ENCODE peak calls at places on chromosomes 7 and 10, in eight cellular contexts. C is AG04450, Q is foreskin fibroblast, W is psoas muscle, M is astrocyte, K is adipocyte, A is hepatocyte, D is WERI-Rb-1. B is an unnamed sample.

GRCh38 chr7:9091282-9091681 is 657.9 kb downstream of the NXPH1 start:
- DNase-seq in C (no peak), Q (no peak), W (no peak), M (no peak), K (no peak), A (no peak), D (no peak), B (no peak)

GRCh38 chr10:91856637-91857036 is 52.6 kb downstream of the FGFBP3 start:
- DNase-seq in C (no peak), Q (peak; percentile 15), W (no peak), M (no peak), K (no peak), A (peak; percentile 19), D (no peak), B (no peak)

GRCh38 chr10:98382691-98383101 is 32.3 kb downstream of the PYROXD2 start:
- DNase-seq in C (no peak), Q (no peak), W (no peak), M (no peak), K (no peak), A (no peak), D (no peak), B (peak; percentile 6)

GRCh38 chr7:139118234-139118802 is 8.8 kb upstream of the ZC3HAV1 start:
- DNase-seq in C (no peak), Q (peak; percentile 64), W (no peak), M (peak; percentile 73), K (peak; percentile 48), A (no peak), D (no peak), B (peak; percentile 45)

GRCh38 chr10:110522365-110522988 is 24.8 kb downstream of the DUSP5 start:
- DNase-seq in C (no peak), Q (peak; percentile 38), W (no peak), M (peak; percentile 73), K (no peak), A (no peak), D (no peak), B (no peak)

GRCh38 chr7:131057524-131058065 is 270.1 kb upstream of the MKLN1 start:
- DNase-seq in C (no peak), Q (no peak), W (no peak), M (no peak), K (no peak), A (no peak), D (no peak), B (no peak)

GRCh38 chr10:74888947-74889661 is 62.7 kb downstream of the KAT6B start:
- DNase-seq in C (no peak), Q (no peak), W (no peak), M (no peak), K (no peak), A (no peak), D (no peak), B (no peak)

GRCh38 chr10:11161910-11162309 is 144.2 kb downstream of the CELF2 start:
- DNase-seq in C (no peak), Q (no peak), W (no peak), M (no peak), K (no peak), A (no peak), D (no peak), B (no peak)

GRCh38 chr10:59536576-59537014 is 173.1 kb downstream of the SLC16A9 start:
- DNase-seq in C (peak; percentile 8), Q (peak; percentile 31), W (peak; percentile 38), M (peak; percentile 46), K (no peak), A (no peak), D (no peak), B (peak; percentile 28)

GRCh38 chr7:11726251-11727155 is 105.5 kb downstream of the THSD7A start:
- DNase-seq in C (peak; percentile 33), Q (peak; percentile 96), W (peak; percentile 56), M (peak; percentile 82), K (peak; percentile 87), A (peak; percentile 49), D (no peak), B (peak; percentile 1)

GRCh38 chr10:871951-872403 is 59.5 kb downstream of the LARP4B start:
- DNase-seq in C (no peak), Q (no peak), W (no peak), M (no peak), K (no peak), A (no peak), D (no peak), B (no peak)

GRCh38 chr10:69807122-69807521 is 5.4 kb downstream of the COL13A1 start:
- DNase-seq in C (peak; percentile 41), Q (peak; percentile 73), W (no peak), M (peak; percentile 88), K (peak; percentile 34), A (no peak), D (no peak), B (peak; percentile 66)

GRCh38 chr7:38840736-38841460 is 68.1 kb downstream of the VPS41 start:
- DNase-seq in C (peak; percentile 79), Q (peak; percentile 80), W (no peak), M (peak; percentile 86), K (peak; percentile 88), A (no peak), D (no peak), B (peak; percentile 77)

GRCh38 chr7:91941450-91941849 is 788 bp downstream of the AKAP9 start:
- DNase-seq in C (no peak), Q (peak; percentile 46), W (peak; percentile 73), M (peak; percentile 23), K (peak; percentile 64), A (peak; percentile 37), D (peak; percentile 62), B (peak; percentile 23)

GRCh38 chr7:92831716-92832622 is 4.4 kb downstream of the CDK6 start:
- DNase-seq in C (peak; percentile 86), Q (peak; percentile 94), W (no peak), M (peak; percentile 94), K (peak; percentile 84), A (peak; percentile 43), D (no peak), B (peak; percentile 90)

GRCh38 chr7:106774768-106775551 is 90.1 kb upstream of the PIK3CG start:
- DNase-seq in C (no peak), Q (no peak), W (no peak), M (peak; percentile 85), K (no peak), A (no peak), D (no peak), B (peak; percentile 93)

GRCh38 chr7:134736381-134736780 is 43.1 kb upstream of the CALD1 start:
- DNase-seq in C (no peak), Q (no peak), W (no peak), M (no peak), K (no peak), A (no peak), D (no peak), B (no peak)

GRCh38 chr7:134290286-134290685 is 26.4 kb downstream of the SLC35B4 start:
- DNase-seq in C (no peak), Q (peak; percentile 58), W (no peak), M (peak; percentile 13), K (peak; percentile 28), A (peak; percentile 30), D (no peak), B (peak; percentile 47)

GRCh38 chr7:122675011-122675410 is 23.9 kb downstream of the RNF133 start:
- DNase-seq in C (no peak), Q (no peak), W (no peak), M (no peak), K (peak; percentile 53), A (no peak), D (no peak), B (peak; percentile 40)

GRCh38 chr10:127813290-127813689 is 76.3 kb downstream of the FOXI2 start:
- DNase-seq in C (no peak), Q (no peak), W (no peak), M (no peak), K (no peak), A (no peak), D (no peak), B (no peak)

GRCh38 chr10:51422311-51423120 is 276.9 kb downstream of the CSTF2T start:
- DNase-seq in C (peak; percentile 32), Q (peak; percentile 85), W (no peak), M (peak; percentile 15), K (peak; percentile 89), A (peak; percentile 71), D (peak; percentile 11), B (peak; percentile 66)

GRCh38 chr10:26696786-26697162 is 727 bp upstream of the PDSS1 start:
- DNase-seq in C (no peak), Q (no peak), W (no peak), M (no peak), K (no peak), A (peak; percentile 79), D (no peak), B (no peak)

DNA sequence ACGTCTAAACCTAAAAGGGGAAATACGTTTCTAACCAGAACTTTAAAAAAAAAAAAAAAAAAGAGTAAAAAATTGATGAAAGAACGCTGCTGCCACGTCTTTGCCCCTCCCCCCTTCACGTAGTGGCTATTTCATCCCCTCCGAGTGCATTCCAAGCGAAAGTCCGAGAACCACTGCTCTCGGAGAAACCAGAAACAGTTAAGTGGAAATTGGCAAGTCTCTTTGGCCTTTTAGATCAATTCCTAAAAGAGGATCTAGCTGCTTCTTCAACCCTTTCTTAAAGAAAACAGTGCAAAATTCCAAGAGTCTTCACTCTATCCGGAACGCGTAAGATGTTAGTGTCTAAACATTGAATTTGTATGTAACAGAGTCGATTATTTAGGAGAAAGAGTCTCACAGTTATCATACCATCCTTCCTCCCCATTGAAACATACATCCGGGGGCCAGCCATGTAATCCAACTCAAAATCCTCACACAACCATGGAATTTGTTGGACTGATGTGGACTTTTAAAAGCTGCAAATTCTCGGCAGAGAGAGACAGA is 1.1 kb downstream of the P4HA1 start:
- DNase-seq in C (peak; percentile 61), Q (peak; percentile 84), W (no peak), M (peak; percentile 75), K (peak; percentile 93), A (peak; percentile 80), D (peak; percentile 19), B (peak; percentile 84)
- H3K4me3 ChIP-seq in C (peak overlapping the region; percentile 90), Q (peak overlapping the region; percentile 98), W (peak overlapping the region; percentile 70), M (peak overlapping the region; percentile 94), K (peak overlapping the region; percentile 92), A (peak overlapping the region; percentile 60), D (peak overlapping the region; percentile 98), B (peak overlapping the region; percentile 97)

GRCh38 chr7:98105942-98106544 is 619 bp upstream of the LMTK2 start:
- DNase-seq in C (no peak), Q (no peak), W (no peak), M (no peak), K (no peak), A (peak; percentile 28), D (no peak), B (no peak)
- H3K4me3 ChIP-seq in C (no peak overlapping the region), Q (no peak overlapping the region), W (no peak overlapping the region), M (no peak overlapping the region), K (no peak overlapping the region), A (no peak overlapping the region), D (no peak overlapping the region), B (no peak overlapping the region)

DNA sequence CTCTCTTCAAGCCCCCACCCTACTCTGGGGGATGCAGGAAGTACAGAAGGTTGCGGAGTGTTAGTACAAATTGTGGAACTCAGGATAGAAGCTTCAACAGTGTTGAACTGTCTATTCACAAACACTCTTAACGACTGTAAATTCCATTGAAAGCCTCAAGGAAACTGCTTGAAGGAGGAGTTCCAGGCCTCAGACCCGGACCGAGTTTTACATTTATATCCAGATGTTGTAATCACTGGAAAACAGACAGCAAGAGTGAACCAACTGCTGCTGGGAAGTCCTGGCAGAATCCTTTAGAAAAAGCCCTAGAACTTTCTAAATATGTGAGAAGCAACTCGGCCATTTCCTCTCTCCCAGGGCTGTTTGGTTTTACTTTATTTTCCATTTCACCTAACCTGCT is 84.1 kb upstream of the LRRC18 start:
- DNase-seq in C (peak; percentile 2), Q (no peak), W (no peak), M (no peak), K (peak; percentile 66), A (peak; percentile 44), D (no peak), B (no peak)
- H3K4me3 ChIP-seq in C (no peak overlapping the region), Q (no peak overlapping the region), W (no peak overlapping the region), M (no peak overlapping the region), K (peak overlapping the region; percentile 55), A (no peak overlapping the region), D (no peak overlapping the region), B (no peak overlapping the region)

GRCh38 chr7:25180592-25180923 is 47.7 kb downstream of the NPVF start:
- DNase-seq in C (no peak), Q (no peak), W (no peak), M (no peak), K (no peak), A (no peak), D (no peak), B (no peak)
- H3K4me3 ChIP-seq in C (peak overlapping the region; percentile 64), Q (peak overlapping the region; percentile 62), W (peak overlapping the region; percentile 81), M (peak overlapping the region; percentile 60), K (peak overlapping the region; percentile 81), A (peak overlapping the region; percentile 35), D (peak overlapping the region; percentile 73), B (peak overlapping the region; percentile 81)